ENCODE peak calls at places on chromosome X, in nine cellular contexts. C is colonic mucosa, Y is AG09309, S is AG04450, G is upper lobe of right lung, I is left ventricle myocardium inferior, F is cardiac fibroblast, N is adrenal gland, V is stomach. W is an unnamed sample.

GRCh38 chrX:11626351-11626750 is 39.4 kb downstream of the ARHGAP6 start:
- DNase-seq in C (no peak), Y (no peak), S (no peak), G (no peak), I (no peak), F (no peak), N (no peak), V (no peak), W (no peak)

GRCh38 chrX:100584636-100585035 is at the start of gene TNMD:
- DNase-seq in C (no peak), Y (no peak), S (no peak), G (no peak), I (no peak), F (no peak), N (no peak), V (no peak), W (no peak)

GRCh38 chrX:98331407-98331806 is 1447.7 kb downstream of the RPA4 start:
- DNase-seq in C (no peak), Y (no peak), S (no peak), G (no peak), I (no peak), F (no peak), N (no peak), V (no peak), W (no peak)

GRCh38 chrX:64394874-64395567 is at the start of gene MTMR8:
- DNase-seq in C (peak), Y (no peak), S (no peak), G (peak), I (peak), F (no peak), N (peak), V (peak), W (no peak)

GRCh38 chrX:10656214-10656613 is 35.8 kb upstream of the MID1 start:
- DNase-seq in C (peak), Y (no peak), S (no peak), G (no peak), I (no peak), F (no peak), N (no peak), V (no peak), W (no peak)

GRCh38 chrX:134948333-134949241 is 42.2 kb upstream of the SMIM10 start:
- DNase-seq in C (no peak), Y (peak), S (peak), G (no peak), I (peak), F (peak), N (peak), V (no peak), W (no peak)

GRCh38 chrX:30762754-30763153 is 109.5 kb downstream of the GK start:
- DNase-seq in C (no peak), Y (no peak), S (no peak), G (no peak), I (no peak), F (no peak), N (no peak), V (no peak), W (no peak)

GRCh38 chrX:9857575-9857974 is 71.3 kb downstream of the SHROOM2 start:
- DNase-seq in C (no peak), Y (no peak), S (no peak), G (no peak), I (no peak), F (no peak), N (no peak), V (no peak), W (no peak)

GRCh38 chrX:70496491-70496890 is 51.9 kb downstream of the DLG3 start:
- DNase-seq in C (no peak), Y (no peak), S (no peak), G (no peak), I (no peak), F (no peak), N (no peak), V (no peak), W (no peak)

GRCh38 chrX:106718709-106719108 is 7.8 kb upstream of the RNF128 start:
- DNase-seq in C (no peak), Y (no peak), S (no peak), G (no peak), I (no peak), F (no peak), N (no peak), V (no peak), W (no peak)

GRCh38 chrX:47223476-47224250 is 5.2 kb downstream of the CDK16 start:
- DNase-seq in C (no peak), Y (no peak), S (no peak), G (no peak), I (no peak), F (no peak), N (no peak), V (no peak), W (no peak)

GRCh38 chrX:10048695-10049094 is 81.5 kb downstream of the CLDN34 start:
- DNase-seq in C (no peak), Y (no peak), S (no peak), G (peak), I (no peak), F (no peak), N (no peak), V (peak), W (no peak)

GRCh38 chrX:64427787-64428186 is 32.5 kb upstream of the MTMR8 start:
- DNase-seq in C (no peak), Y (no peak), S (no peak), G (no peak), I (no peak), F (no peak), N (no peak), V (no peak), W (no peak)

GRCh38 chrX:48761674-48762471 is at the start of gene GLOD5:
- DNase-seq in C (peak), Y (no peak), S (no peak), G (peak), I (no peak), F (peak), N (peak), V (peak), W (no peak)

GRCh38 chrX:11450354-11450753 is 157.1 kb downstream of the AMELX start:
- DNase-seq in C (no peak), Y (no peak), S (no peak), G (no peak), I (no peak), F (no peak), N (no peak), V (no peak), W (no peak)

GRCh38 chrX:151736685-151737084 is 2.1 kb downstream of the CNGA2 start:
- DNase-seq in C (no peak), Y (no peak), S (no peak), G (no peak), I (no peak), F (no peak), N (no peak), V (no peak), W (no peak)

GRCh38 chrX:47515941-47516649 is 33.1 kb upstream of the ZNF41 start:
- DNase-seq in C (no peak), Y (no peak), S (no peak), G (no peak), I (no peak), F (no peak), N (no peak), V (no peak), W (no peak)

GRCh38 chrX:81280148-81280547 is 78.2 kb downstream of the SH3BGRL start:
- DNase-seq in C (no peak), Y (no peak), S (no peak), G (no peak), I (no peak), F (no peak), N (no peak), V (no peak), W (no peak)

GRCh38 chrX:102985182-102985581 is 48.1 kb downstream of the RAB40AL start:
- DNase-seq in C (no peak), Y (peak), S (no peak), G (no peak), I (no peak), F (no peak), N (no peak), V (no peak), W (no peak)

GRCh38 chrX:10555846-10556245 is 64.5 kb downstream of the MID1 start:
- DNase-seq in C (no peak), Y (no peak), S (no peak), G (no peak), I (no peak), F (no peak), N (no peak), V (no peak), W (no peak)

GRCh38 chrX:45903781-45904201 is 641.4 kb downstream of the ZNF674 start:
- DNase-seq in C (no peak), Y (no peak), S (no peak), G (no peak), I (no peak), F (no peak), N (no peak), V (no peak), W (no peak)

GRCh38 chrX:40721489-40722106 is 13.7 kb downstream of the MED14 start:
- DNase-seq in C (no peak), Y (no peak), S (no peak), G (no peak), I (no peak), F (no peak), N (no peak), V (no peak), W (no peak)

GRCh38 chrX:149572743-149573142 is 14.5 kb downstream of the MAGEA9B start:
- DNase-seq in C (no peak), Y (no peak), S (no peak), G (no peak), I (no peak), F (no peak), N (no peak), V (no peak), W (no peak)

GRCh38 chrX:110415440-110416167 is 57.0 kb downstream of the RTL9 start:
- DNase-seq in C (no peak), Y (no peak), S (no peak), G (no peak), I (no peak), F (no peak), N (no peak), V (no peak), W (no peak)

DNA sequence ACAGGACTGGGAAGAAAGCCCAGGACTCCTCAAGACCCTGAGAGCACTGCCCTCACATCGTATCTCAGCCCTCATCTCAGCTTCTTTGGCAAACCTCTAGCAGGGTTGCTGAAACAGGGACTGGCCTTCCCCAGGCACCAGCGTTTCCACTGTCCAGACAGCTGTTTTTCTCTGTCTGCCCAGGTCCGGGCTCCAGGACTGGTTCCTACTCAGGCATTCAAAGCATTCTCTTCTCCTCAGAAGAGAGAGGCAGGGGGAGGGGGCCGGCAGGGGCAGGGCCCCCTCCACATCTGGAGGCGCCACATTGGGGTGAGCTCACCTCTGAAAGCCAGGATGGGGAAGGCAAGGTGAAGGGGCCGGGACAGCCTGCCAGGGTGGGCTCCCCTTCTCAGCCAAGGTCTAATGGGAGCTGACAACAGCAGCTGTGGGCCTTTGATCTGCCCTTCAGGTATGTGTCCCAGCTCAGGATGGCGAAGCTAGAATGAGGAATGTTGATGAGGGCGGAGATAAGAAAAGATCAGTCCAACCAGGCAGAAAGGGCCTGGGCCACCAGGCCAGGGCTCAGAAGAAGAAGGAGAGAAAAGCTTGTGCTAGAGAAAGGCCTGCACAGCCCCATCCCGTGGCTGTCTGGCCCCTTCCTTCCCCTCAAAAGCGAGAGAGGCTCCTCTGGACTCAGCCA is 60.4 kb downstream of the PJA1 start:
- DNase-seq in C (no peak), Y (no peak), S (no peak), G (no peak), I (no peak), F (no peak), N (no peak), V (no peak), W (no peak)
- H3K4me3 ChIP-seq in C (no peak), Y (no peak), S (no peak), G (no peak), I (no peak), F (no peak), N (no peak), V (no peak), W (no peak)

GRCh38 chrX:320126-320783 is 1.7 kb upstream of the GTPBP6 start:
- DNase-seq in C (peak), Y (no peak), S (no peak), G (peak), I (peak), F (peak), N (no peak), V (no peak), W (no peak)

GRCh38 chrX:318739-319578 is at the start of gene GTPBP6:
- DNase-seq in C (peak), Y (peak), S (peak), G (peak), I (peak), F (peak), N (peak), V (peak), W (peak)

GRCh38 chrX:327660-328126 is 9.1 kb upstream of the GTPBP6 start:
- DNase-seq in C (no peak), Y (no peak), S (no peak), G (peak), I (peak), F (no peak), N (no peak), V (no peak), W (no peak)

GRCh38 chrX:319579-320125 is 1.1 kb upstream of the GTPBP6 start:
- DNase-seq in C (no peak), Y (no peak), S (no peak), G (peak), I (peak), F (no peak), N (no peak), V (no peak), W (no peak)

GRCh38 chrX:323721-324628 is 5.4 kb upstream of the GTPBP6 start:
- DNase-seq in C (no peak), Y (no peak), S (peak), G (peak), I (peak), F (peak), N (no peak), V (peak), W (peak)
- TF ChIP-seq CTCF in C (no peak), Y (peak), S (peak), G (no peak), I (no peak), F (no peak), N (no peak), V (no peak), W (peak)

GRCh38 chrX:130083107-130083490 is 27.2 kb downstream of the ELF4 start:
- DNase-seq in C (no peak), Y (no peak), S (no peak), G (no peak), I (no peak), F (no peak), N (no peak), V (no peak), W (no peak)

GRCh38 chrX:130084651-130085237 is 25.6 kb downstream of the ELF4 start:
- DNase-seq in C (no peak), Y (no peak), S (no peak), G (no peak), I (no peak), F (no peak), N (no peak), V (no peak), W (no peak)

GRCh38 chrX:130085551-130085986 is 24.7 kb downstream of the ELF4 start:
- DNase-seq in C (no peak), Y (no peak), S (no peak), G (no peak), I (no peak), F (peak), N (no peak), V (no peak), W (no peak)

GRCh38 chrX:130082244-130083106 is 27.8 kb downstream of the ELF4 start:
- DNase-seq in C (no peak), Y (no peak), S (no peak), G (peak), I (peak), F (peak), N (no peak), V (peak), W (no peak)

DNA sequence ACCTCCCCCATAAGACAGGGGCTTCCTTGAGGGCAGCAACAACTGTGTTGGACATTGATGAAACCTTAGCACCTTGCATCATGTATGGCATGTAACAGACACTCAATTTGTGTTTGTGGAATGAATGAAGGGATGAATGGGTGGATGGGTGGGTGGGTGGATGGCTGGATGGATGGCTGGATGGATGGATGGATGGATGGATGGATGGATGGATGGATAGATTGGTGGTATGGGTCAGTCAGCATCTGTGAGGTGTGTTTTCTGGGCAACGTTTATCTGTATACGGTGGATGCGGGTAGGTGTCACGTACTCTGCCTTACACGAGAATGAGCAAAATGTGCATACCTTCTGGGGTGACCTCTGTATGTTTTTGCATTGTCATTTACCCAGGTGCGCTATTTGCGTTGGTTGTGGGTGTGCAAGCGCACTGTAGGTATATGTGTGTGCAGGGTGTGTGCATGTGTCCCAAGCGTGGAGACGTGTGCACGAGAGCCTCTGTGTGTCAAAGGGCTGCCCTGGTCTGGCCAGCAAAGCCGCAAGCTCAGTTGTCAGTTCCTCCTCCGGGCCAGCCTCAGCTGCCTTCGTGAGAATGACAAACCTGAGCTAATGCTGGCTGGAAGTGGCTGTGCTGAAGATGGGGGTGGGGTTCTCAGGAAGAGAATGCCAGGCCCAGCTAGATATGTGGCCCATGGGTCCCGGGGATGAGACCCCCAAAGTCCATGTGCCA is 26.5 kb downstream of the ELF4 start:
- DNase-seq in C (no peak), Y (no peak), S (no peak), G (peak), I (no peak), F (no peak), N (no peak), V (no peak), W (no peak)
- H3K4me3 ChIP-seq in C (no peak), Y (no peak), S (no peak), G (no peak), I (no peak), F (no peak), N (no peak), V (no peak), W (no peak)

GRCh38 chrX:15930585-15930984 is 76.0 kb upstream of the AP1S2 start:
- DNase-seq in C (no peak), Y (peak), S (peak), G (no peak), I (no peak), F (peak), N (no peak), V (no peak), W (no peak)
- TF ChIP-seq CTCF in C (no peak), Y (peak), S (peak), G (no peak), I (peak), F (peak), N (no peak), V (no peak), W (peak)

GRCh38 chrX:136684120-136684519 is 36.2 kb downstream of the CD40LG start:
- DNase-seq in C (no peak), Y (no peak), S (no peak), G (no peak), I (no peak), F (no peak), N (no peak), V (no peak), W (no peak)
- H3K4me3 ChIP-seq in C (no peak), Y (no peak), S (no peak), G (no peak), I (no peak), F (no peak), N (no peak), V (no peak), W (no peak)

GRCh38 chrX:138769918-138770317 is 58.4 kb upstream of the FGF13 start:
- DNase-seq in C (no peak), Y (no peak), S (no peak), G (no peak), I (no peak), F (no peak), N (no peak), V (no peak), W (no peak)

GRCh38 chrX:138771042-138771441 is 59.5 kb upstream of the FGF13 start:
- DNase-seq in C (no peak), Y (no peak), S (no peak), G (no peak), I (no peak), F (no peak), N (no peak), V (no peak), W (no peak)

GRCh38 chrX:138777230-138777629 is 65.7 kb upstream of the FGF13 start:
- DNase-seq in C (no peak), Y (no peak), S (no peak), G (no peak), I (no peak), F (no peak), N (no peak), V (no peak), W (no peak)

DNA sequence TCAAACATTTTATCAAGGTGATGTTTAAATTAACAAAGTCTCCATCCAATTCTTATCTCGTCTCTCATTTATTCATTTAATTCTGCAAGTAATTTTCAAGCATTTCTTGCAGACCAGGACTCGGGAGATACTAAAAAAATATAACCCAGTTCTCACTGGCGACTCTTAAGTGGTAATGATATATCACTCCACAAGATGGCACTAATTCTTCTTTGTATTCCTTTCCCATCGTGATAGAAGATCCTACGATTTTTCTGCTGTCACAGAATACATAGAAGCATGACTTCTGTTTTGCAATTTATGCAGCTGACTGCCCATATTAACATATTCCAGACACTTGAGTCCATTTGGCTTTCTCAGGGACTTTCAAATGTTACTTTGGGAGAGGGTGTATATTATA is 64.0 kb upstream of the FGF13 start:
- DNase-seq in C (no peak), Y (no peak), S (no peak), G (no peak), I (no peak), F (peak), N (no peak), V (no peak), W (no peak)
- TF ChIP-seq CTCF in C (peak), Y (peak), S (peak), G (peak), I (peak), F (peak), N (peak), V (peak), W (peak)

GRCh38 chrX:153968255-153968654 is 3.4 kb downstream of the HCFC1 start:
- DNase-seq in C (no peak), Y (no peak), S (no peak), G (no peak), I (no peak), F (no peak), N (no peak), V (no peak), W (no peak)
- H3K4me3 ChIP-seq in C (peak), Y (no peak), S (peak), G (peak), I (peak), F (peak), N (no peak), V (peak), W (peak)